ENCODE peak calls at places on chromosomes 5 and 9, in eight cellular contexts. J, W, F, M, C, L, H and T are unnamed samples.

GRCh38 chr5:156522651-156523529 is 195.9 kb downstream of the SGCD start:
- DNase-seq in J (no peak), W (no peak), F (no peak), M (no peak), C (no peak), L (no peak), H (no peak), T (no peak)

GRCh38 chr9:137163101-137163661 is 6.7 kb downstream of the LRRC26 start:
- DNase-seq in J (no peak), W (peak; percentile 36), F (no peak), M (no peak), C (peak; percentile 78), L (no peak), H (no peak), T (no peak)

GRCh38 chr5:25515525-25515924 is 870.7 kb upstream of the CDH10 start:
- DNase-seq in J (no peak), W (no peak), F (no peak), M (no peak), C (no peak), L (no peak), H (no peak), T (no peak)

GRCh38 chr5:2272039-2272438 is 389.3 kb upstream of the IRX4 start:
- DNase-seq in J (no peak), W (no peak), F (no peak), M (no peak), C (no peak), L (no peak), H (no peak), T (no peak)

GRCh38 chr5:170534177-170534576 is 30.4 kb downstream of the KCNIP1 start:
- DNase-seq in J (no peak), W (peak; percentile 24), F (no peak), M (no peak), C (no peak), L (no peak), H (no peak), T (no peak)

GRCh38 chr9:104982543-104982942 is 54.6 kb upstream of the ABCA1 start:
- DNase-seq in J (no peak), W (no peak), F (no peak), M (no peak), C (no peak), L (no peak), H (no peak), T (no peak)

GRCh38 chr9:77512876-77513275 is 135.2 kb downstream of the GNA14 start:
- DNase-seq in J (no peak), W (peak; percentile 27), F (no peak), M (no peak), C (peak; percentile 57), L (no peak), H (no peak), T (no peak)

GRCh38 chr9:128067898-128068655 is at the start of gene SLC25A25:
- DNase-seq in J (peak; percentile 100), W (peak; percentile 99), F (peak; percentile 100), M (peak; percentile 100), C (peak; percentile 99), L (peak; percentile 100), H (peak; percentile 100), T (peak; percentile 99)

GRCh38 chr5:1368756-1369155 is 23.9 kb upstream of the CLPTM1L start:
- DNase-seq in J (no peak), W (no peak), F (no peak), M (no peak), C (no peak), L (no peak), H (no peak), T (no peak)

GRCh38 chr9:94906713-94907112 is 180.2 kb downstream of the AOPEP start:
- DNase-seq in J (no peak), W (no peak), F (no peak), M (no peak), C (no peak), L (no peak), H (no peak), T (no peak)

GRCh38 chr5:14672508-14673394 is 8.2 kb downstream of the OTULIN start:
- DNase-seq in J (no peak), W (peak; percentile 48), F (no peak), M (no peak), C (no peak), L (no peak), H (no peak), T (no peak)

GRCh38 chr5:150490754-150491153 is 17.2 kb upstream of the NDST1 start:
- DNase-seq in J (no peak), W (no peak), F (no peak), M (no peak), C (no peak), L (no peak), H (no peak), T (no peak)

GRCh38 chr5:52800394-52801213 is 12.9 kb downstream of the ITGA1 start:
- DNase-seq in J (peak; percentile 30), W (peak; percentile 80), F (peak; percentile 79), M (peak; percentile 45), C (peak; percentile 73), L (peak; percentile 82), H (peak; percentile 46), T (no peak)

GRCh38 chr9:117868594-117868993 is 164.4 kb downstream of the TLR4 start:
- DNase-seq in J (no peak), W (no peak), F (no peak), M (no peak), C (no peak), L (no peak), H (no peak), T (no peak)

GRCh38 chr9:123662057-123662776 is 267.7 kb downstream of the DENND1A start:
- DNase-seq in J (no peak), W (no peak), F (no peak), M (peak; percentile 37), C (no peak), L (no peak), H (no peak), T (no peak)

GRCh38 chr5:94524841-94525697 is 93.3 kb downstream of the KIAA0825 start:
- DNase-seq in J (no peak), W (peak; percentile 45), F (no peak), M (no peak), C (peak; percentile 53), L (no peak), H (no peak), T (no peak)

GRCh38 chr9:120689860-120690259 is 24.4 kb downstream of the MEGF9 start:
- DNase-seq in J (no peak), W (no peak), F (no peak), M (no peak), C (no peak), L (no peak), H (no peak), T (no peak)

GRCh38 chr9:18890372-18890771 is 142.6 kb downstream of the SAXO1 start:
- DNase-seq in J (no peak), W (peak; percentile 74), F (no peak), M (no peak), C (no peak), L (no peak), H (no peak), T (no peak)

GRCh38 chr5:93385665-93386064 is 195.4 kb downstream of the NR2F1-AS1 start:
- DNase-seq in J (no peak), W (peak; percentile 37), F (no peak), M (no peak), C (no peak), L (no peak), H (no peak), T (no peak)

GRCh38 chr9:87859137-87859536 is 23.5 kb upstream of the SPATA31E1 start:
- DNase-seq in J (no peak), W (no peak), F (no peak), M (no peak), C (no peak), L (no peak), H (no peak), T (no peak)

GRCh38 chr5:52999357-52999949 is 10.3 kb downstream of the ITGA2 start:
- DNase-seq in J (no peak), W (no peak), F (no peak), M (no peak), C (peak; percentile 29), L (no peak), H (no peak), T (no peak)

DNA sequence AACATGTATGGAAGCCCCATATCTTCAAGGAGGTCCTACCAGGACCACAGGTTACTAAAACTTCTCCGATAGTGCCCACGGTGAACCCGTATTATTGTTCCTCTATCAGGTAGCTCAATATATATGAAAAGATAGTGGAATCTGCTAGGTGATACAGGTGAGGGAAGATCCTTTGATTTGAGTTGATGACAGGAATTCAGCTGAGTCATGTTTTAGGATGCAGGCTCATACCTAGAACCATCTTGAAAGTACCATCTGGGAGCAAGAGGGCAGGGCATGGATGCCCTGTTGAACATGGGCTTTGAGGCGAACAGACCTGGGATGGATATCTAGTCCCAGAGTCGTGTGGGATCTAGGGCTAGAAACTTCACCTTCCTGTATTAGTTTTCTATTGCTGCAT is 31.8 kb downstream of the UBLCP1 start:
- DNase-seq in J (no peak), W (no peak), F (no peak), M (no peak), C (no peak), L (no peak), H (no peak), T (no peak)
- TF ChIP-seq CTCF in J (no peak), W (no peak), F (no peak), M (no peak), C (no peak), L (no peak), H (no peak), T (no peak)

DNA sequence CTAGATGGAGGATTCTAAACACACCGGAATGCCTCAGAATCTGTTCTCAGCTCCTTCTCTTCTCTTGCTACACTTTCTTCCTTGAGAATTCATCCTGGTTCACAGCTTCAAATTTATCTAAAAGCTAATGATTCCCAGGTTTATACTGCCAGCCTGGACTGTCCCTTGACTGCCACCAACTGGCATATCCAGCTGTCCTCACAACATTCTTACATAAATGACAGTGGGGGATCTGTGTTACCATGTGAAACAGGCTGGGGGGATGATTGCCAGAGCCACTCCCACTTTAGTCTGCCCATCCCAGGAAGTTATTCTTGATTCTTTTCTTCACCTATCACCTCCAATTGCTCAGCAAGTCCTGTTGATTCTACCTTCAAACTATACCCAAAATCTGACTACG is 27.2 kb upstream of the ZFR start:
- DNase-seq in J (no peak), W (no peak), F (no peak), M (no peak), C (peak; percentile 12), L (no peak), H (no peak), T (no peak)
- TF ChIP-seq CTCF in J (no peak), W (no peak), F (no peak), M (no peak), C (no peak), L (no peak), H (no peak), T (no peak)

DNA sequence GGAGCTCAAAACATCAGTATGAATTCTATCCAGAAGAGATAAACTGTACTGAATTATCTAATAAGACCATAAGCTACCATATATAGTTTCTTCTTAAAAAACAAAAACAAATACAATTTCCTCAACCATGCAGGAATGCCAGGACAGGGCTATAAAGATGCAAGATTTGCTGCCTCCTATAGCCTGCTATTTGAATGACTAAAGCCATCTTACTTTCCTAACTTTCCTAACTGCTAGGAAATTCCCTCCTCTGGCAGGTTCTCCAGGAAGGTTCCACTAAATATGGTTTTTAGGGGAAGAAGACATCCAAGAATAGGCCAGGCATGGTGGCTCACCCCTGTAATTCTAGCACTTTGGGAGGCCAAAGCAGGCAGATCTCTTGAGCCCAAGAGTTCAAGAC is 15.1 kb downstream of the KIF27 start:
- DNase-seq in J (no peak), W (no peak), F (no peak), M (no peak), C (no peak), L (no peak), H (no peak), T (no peak)
- TF ChIP-seq CTCF in J (no peak), W (no peak), F (no peak), M (no peak), C (no peak), L (no peak), H (no peak), T (no peak)

GRCh38 chr5:37900692-37901091 is 60.9 kb upstream of the GDNF start:
- DNase-seq in J (no peak), W (peak; percentile 56), F (peak; percentile 92), M (peak; percentile 16), C (peak; percentile 29), L (no peak), H (no peak), T (no peak)
- TF ChIP-seq CTCF in J (no peak), W (no peak), F (peak; percentile 37), M (no peak), C (no peak), L (no peak), H (no peak), T (no peak)